ENCODE peak calls at places on chromosomes 7 and 10, in seven cellular contexts. C, Y, V, J, U, H and K are unnamed samples.
A peak's percentile ranks its signal among the peaks of the same experiment; 100 is the strongest.

GRCh38 chr7:2116903-2117680 is 115.7 kb downstream of the MAD1L1 start:
- DNase-seq in C (peak; percentile 55), Y (no peak), V (no peak), J (no peak), U (no peak), H (no peak), K (no peak)

GRCh38 chr10:91683976-91684375 is 51.1 kb upstream of the PPP1R3C start:
- DNase-seq in C (peak; percentile 89), Y (no peak), V (no peak), J (no peak), U (no peak), H (peak; percentile 28), K (peak; percentile 85)

GRCh38 chr10:24289235-24289634 is 80.3 kb downstream of the KIAA1217 start:
- DNase-seq in C (no peak), Y (no peak), V (no peak), J (no peak), U (no peak), H (no peak), K (no peak)

GRCh38 chr10:43026039-43026973 is 50.6 kb upstream of the RET start:
- DNase-seq in C (no peak), Y (no peak), V (no peak), J (peak; percentile 30), U (no peak), H (peak; percentile 81), K (no peak)

GRCh38 chr7:84939442-84939841 is 247.4 kb downstream of the SEMA3D start:
- DNase-seq in C (no peak), Y (peak; percentile 51), V (no peak), J (no peak), U (no peak), H (no peak), K (no peak)

GRCh38 chr7:12649348-12649747 is 38.1 kb upstream of the ARL4A start:
- DNase-seq in C (no peak), Y (no peak), V (no peak), J (no peak), U (no peak), H (no peak), K (no peak)

GRCh38 chr7:111098011-111098925 is 7.3 kb downstream of the LRRN3 start:
- DNase-seq in C (peak; percentile 42), Y (no peak), V (peak; percentile 18), J (peak; percentile 67), U (no peak), H (peak; percentile 83), K (no peak)

GRCh38 chr10:73819513-73820093 is 8.2 kb upstream of the NDST2 start:
- DNase-seq in C (no peak), Y (peak; percentile 97), V (no peak), J (no peak), U (no peak), H (peak; percentile 48), K (no peak)

GRCh38 chr10:22477365-22478287 is 132.3 kb downstream of the SPAG6 start:
- DNase-seq in C (no peak), Y (no peak), V (no peak), J (peak; percentile 55), U (no peak), H (peak; percentile 78), K (no peak)

GRCh38 chr10:130255777-130256176 is 119.6 kb downstream of the GLRX3 start:
- DNase-seq in C (no peak), Y (no peak), V (no peak), J (no peak), U (no peak), H (no peak), K (no peak)

GRCh38 chr7:42914009-42914725 is 2.3 kb upstream of the C7orf25 start:
- DNase-seq in C (peak; percentile 82), Y (no peak), V (no peak), J (no peak), U (no peak), H (no peak), K (peak; percentile 83)

GRCh38 chr7:12653127-12653917 is 34.1 kb upstream of the ARL4A start:
- DNase-seq in C (peak; percentile 56), Y (no peak), V (no peak), J (no peak), U (no peak), H (no peak), K (peak; percentile 42)

GRCh38 chr7:37438879-37439278 is 9.8 kb downstream of the ELMO1 start:
- DNase-seq in C (no peak), Y (peak; percentile 80), V (no peak), J (no peak), U (no peak), H (no peak), K (no peak)

DNA sequence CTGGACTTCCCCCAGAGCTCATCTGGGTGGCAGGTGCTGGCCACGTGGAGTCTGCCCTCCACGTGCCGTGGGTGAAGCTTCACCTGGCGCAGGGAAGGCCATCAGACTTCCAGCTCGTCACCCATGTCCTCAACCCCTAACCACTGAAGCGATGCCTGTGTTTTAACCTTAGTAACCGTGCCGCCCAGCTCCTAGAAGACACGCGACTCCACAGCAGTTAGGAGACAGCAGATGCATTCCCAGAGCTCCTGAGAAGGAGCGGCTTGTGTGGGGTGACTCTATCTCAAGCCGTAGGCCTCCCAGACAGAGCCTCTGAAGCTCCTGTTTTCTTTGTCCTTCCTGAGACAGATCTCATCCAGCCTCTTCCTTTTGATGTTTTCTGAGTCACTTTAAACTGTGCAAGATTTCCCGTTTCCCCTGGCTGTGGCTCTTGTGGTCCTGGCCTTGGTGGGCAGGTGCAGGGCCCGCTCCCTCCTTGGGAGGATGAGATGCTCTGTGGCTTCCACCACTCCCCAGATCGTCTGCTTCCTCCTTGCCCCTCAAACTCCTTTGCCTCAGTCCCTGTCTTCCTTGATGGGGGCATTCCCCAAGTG is 41.4 kb upstream of the AP5Z1 start:
- DNase-seq in C (peak; percentile 28), Y (no peak), V (no peak), J (no peak), U (no peak), H (no peak), K (no peak)
- H3K4me1 ChIP-seq in C (peaks cover 6% of the 10 kb centered on the region), Y (peaks cover 8% of the 10 kb centered on the region), V (peaks cover 46% of the 10 kb centered on the region), J (peaks cover 29% of the 10 kb centered on the region), U (peaks cover 18% of the 10 kb centered on the region), H (peaks cover 8% of the 10 kb centered on the region), K (peaks cover 16% of the 10 kb centered on the region)

GRCh38 chr10:48805411-48805810 is 120.7 kb downstream of the WDFY4 start:
- DNase-seq in C (no peak), Y (no peak), V (no peak), J (no peak), U (no peak), H (no peak), K (no peak)

GRCh38 chr10:48805848-48806247 is 121.2 kb downstream of the WDFY4 start:
- DNase-seq in C (no peak), Y (no peak), V (no peak), J (no peak), U (no peak), H (no peak), K (no peak)

GRCh38 chr10:48804740-48805182 is 120.1 kb downstream of the WDFY4 start:
- DNase-seq in C (no peak), Y (no peak), V (no peak), J (peak; percentile 6), U (no peak), H (no peak), K (no peak)

GRCh38 chr10:48807786-48808185 is 123.1 kb downstream of the WDFY4 start:
- DNase-seq in C (no peak), Y (no peak), V (no peak), J (no peak), U (no peak), H (no peak), K (no peak)

GRCh38 chr10:48806282-48806681 is 121.6 kb downstream of the WDFY4 start:
- DNase-seq in C (no peak), Y (no peak), V (no peak), J (no peak), U (no peak), H (peak; percentile 14), K (no peak)
- H3K4me1 ChIP-seq in C (no peaks in the 10 kb centered on the region), Y (no peaks in the 10 kb centered on the region), V (peaks cover under 1% of the 10 kb centered on the region), J (no peaks in the 10 kb centered on the region), U (peaks cover under 1% of the 10 kb centered on the region), H (no peaks in the 10 kb centered on the region), K (peaks cover 2% of the 10 kb centered on the region)

GRCh38 chr7:22447008-22447407 is 53.0 kb downstream of the STEAP1B start:
- DNase-seq in C (no peak), Y (no peak), V (no peak), J (no peak), U (no peak), H (no peak), K (no peak)
- H3K4me1 ChIP-seq in C (no peaks in the 10 kb centered on the region), Y (no peaks in the 10 kb centered on the region), V (peaks cover 8% of the 10 kb centered on the region), J (no peaks in the 10 kb centered on the region), U (no peaks in the 10 kb centered on the region), H (no peaks in the 10 kb centered on the region), K (peaks cover 14% of the 10 kb centered on the region)

GRCh38 chr10:72316386-72316700 is 38.4 kb downstream of the DNAJB12 start:
- DNase-seq in C (no peak), Y (no peak), V (no peak), J (no peak), U (no peak), H (no peak), K (no peak)
- H3K4me1 ChIP-seq in C (peaks cover 34% of the 10 kb centered on the region), Y (peaks cover 56% of the 10 kb centered on the region), V (peaks cover 60% of the 10 kb centered on the region), J (peaks cover 24% of the 10 kb centered on the region), U (peaks cover 64% of the 10 kb centered on the region), H (peaks cover 29% of the 10 kb centered on the region), K (peaks cover 28% of the 10 kb centered on the region)

GRCh38 chr7:585229-585711 is 65.6 kb upstream of the PDGFA start:
- DNase-seq in C (no peak), Y (no peak), V (no peak), J (no peak), U (peak; percentile 21), H (no peak), K (no peak)
- H3K4me1 ChIP-seq in C (peaks cover 2% of the 10 kb centered on the region), Y (no peaks in the 10 kb centered on the region), V (no peaks in the 10 kb centered on the region), J (no peaks in the 10 kb centered on the region), U (peaks cover 21% of the 10 kb centered on the region), H (no peaks in the 10 kb centered on the region), K (no peaks in the 10 kb centered on the region)

GRCh38 chr7:98278936-98279335 is 2.5 kb upstream of the BRI3 start:
- DNase-seq in C (no peak), Y (no peak), V (no peak), J (no peak), U (no peak), H (no peak), K (no peak)

GRCh38 chr7:98280296-98280695 is 1.2 kb upstream of the BRI3 start:
- DNase-seq in C (no peak), Y (no peak), V (no peak), J (no peak), U (no peak), H (no peak), K (no peak)

GRCh38 chr7:98276241-98276761 is 5.2 kb upstream of the BRI3 start:
- DNase-seq in C (no peak), Y (no peak), V (no peak), J (no peak), U (no peak), H (no peak), K (no peak)

GRCh38 chr7:98280791-98281756 is at the start of gene BRI3:
- DNase-seq in C (peak; percentile 82), Y (peak; percentile 95), V (peak; percentile 64), J (peak; percentile 96), U (peak; percentile 90), H (peak; percentile 92), K (peak; percentile 59)

DNA sequence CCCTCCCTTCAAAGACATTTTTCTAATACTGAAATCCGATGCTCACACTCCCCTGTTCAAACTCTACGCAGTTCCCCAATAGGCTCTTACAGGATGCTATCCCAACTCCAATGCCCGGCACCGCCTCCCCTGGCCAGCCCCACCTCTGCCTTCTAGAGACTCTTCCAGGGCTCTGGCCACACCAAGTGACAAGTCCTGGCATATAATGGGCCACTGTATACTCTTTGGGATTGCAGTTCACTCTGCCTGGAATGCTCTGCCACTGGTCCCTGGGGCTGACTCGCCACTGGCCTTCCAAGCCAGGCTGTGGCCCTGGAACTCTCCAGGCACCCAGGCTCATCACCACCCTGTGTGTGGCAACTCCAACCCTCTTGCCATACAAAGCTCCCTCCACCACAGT is 3.1 kb upstream of the BRI3 start:
- DNase-seq in C (no peak), Y (no peak), V (no peak), J (no peak), U (no peak), H (peak; percentile 28), K (no peak)
- H3K4me1 ChIP-seq in C (peaks cover 3% of the 10 kb centered on the region), Y (peaks cover 22% of the 10 kb centered on the region), V (peaks cover 33% of the 10 kb centered on the region), J (no peaks in the 10 kb centered on the region), U (peaks cover 20% of the 10 kb centered on the region), H (peaks cover 10% of the 10 kb centered on the region), K (peaks cover 14% of the 10 kb centered on the region)